ENCODE peak calls at places on chromosome 7, in six cellular contexts. E is HCT116, T is prostate gland, F is endothelial cell of umbilical vein, I is H1, H is breast epithelium. K is an unnamed sample.

GRCh38 chr7:128878226-128879105 is 15.8 kb downstream of the ATP6V1F start:
- DNase-seq in I (no peak), H (no peak), E (no peak), F (no peak), T (no peak), K (no peak)

GRCh38 chr7:27235387-27236052 is 7.1 kb upstream of the EVX1 start:
- DNase-seq in F (no peak), I (peak), T (peak), H (no peak), E (peak), K (no peak)

GRCh38 chr7:55533050-55533728 is 39.1 kb downstream of the VOPP1 start:
- DNase-seq in F (peak), I (no peak), H (no peak), T (no peak), E (no peak), K (no peak)

GRCh38 chr7:146319625-146320024 is 203.0 kb downstream of the CNTNAP2 start:
- DNase-seq in F (no peak), E (no peak), H (no peak), I (no peak), T (no peak), K (no peak)

GRCh38 chr7:87926581-87927461 is 7.2 kb upstream of the ADAM22 start:
- DNase-seq in T (no peak), H (no peak), E (no peak), F (no peak), I (peak), K (no peak)

GRCh38 chr7:106583706-106584690 is 77.0 kb downstream of the CCDC71L start:
- DNase-seq in H (no peak), F (no peak), T (no peak), I (no peak), E (no peak), K (no peak)

GRCh38 chr7:134371536-134371935 is 54.8 kb upstream of the SLC35B4 start:
- DNase-seq in I (no peak), F (no peak), E (no peak), T (no peak), H (no peak), K (no peak)

GRCh38 chr7:91953618-91954017 is 13.0 kb downstream of the AKAP9 start:
- DNase-seq in I (no peak), T (no peak), H (no peak), E (no peak), F (peak), K (no peak)

DNA sequence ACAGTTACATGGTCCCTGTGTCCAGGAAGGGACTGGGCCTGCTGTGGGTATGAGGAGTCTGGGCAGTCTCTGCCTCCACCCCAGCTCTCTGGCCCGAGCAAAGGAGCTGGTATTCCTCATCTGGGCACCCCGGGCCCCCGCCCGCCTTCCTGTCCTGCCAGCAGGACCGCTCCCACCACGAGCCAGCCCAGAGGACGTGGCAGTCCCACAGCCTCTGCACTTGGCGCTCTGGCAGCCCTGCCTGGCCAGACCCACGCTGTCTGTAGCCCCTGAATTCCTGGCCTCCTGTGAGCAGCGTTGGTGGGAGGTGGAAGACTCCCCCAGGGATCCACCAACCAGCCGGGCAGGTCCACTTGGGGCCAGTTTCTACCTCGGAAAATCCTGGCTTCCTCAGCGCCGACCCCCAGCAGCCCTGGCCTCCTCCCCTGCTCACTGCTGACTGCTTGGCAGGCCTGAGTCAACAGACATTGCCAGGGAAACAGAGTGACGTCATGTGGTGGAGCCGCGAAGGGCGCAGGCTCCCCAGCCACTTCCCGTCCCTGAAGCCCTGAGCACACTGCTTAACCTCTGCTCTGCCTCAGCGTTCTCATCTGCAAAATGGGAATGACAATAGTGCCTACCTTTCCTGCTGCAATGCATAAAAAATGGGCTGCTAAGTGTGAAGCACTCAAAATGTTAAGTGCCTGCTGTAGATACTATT is 21.6 kb upstream of the LIMK1 start:
- DNase-seq in F (peak), H (peak), T (peak), I (no peak), E (peak), K (no peak)
- TF ChIP-seq POLR2AphosphoS5 in F (no peak), H (peak), T (peak), I (no peak), E (no peak), K (no peak)

DNA sequence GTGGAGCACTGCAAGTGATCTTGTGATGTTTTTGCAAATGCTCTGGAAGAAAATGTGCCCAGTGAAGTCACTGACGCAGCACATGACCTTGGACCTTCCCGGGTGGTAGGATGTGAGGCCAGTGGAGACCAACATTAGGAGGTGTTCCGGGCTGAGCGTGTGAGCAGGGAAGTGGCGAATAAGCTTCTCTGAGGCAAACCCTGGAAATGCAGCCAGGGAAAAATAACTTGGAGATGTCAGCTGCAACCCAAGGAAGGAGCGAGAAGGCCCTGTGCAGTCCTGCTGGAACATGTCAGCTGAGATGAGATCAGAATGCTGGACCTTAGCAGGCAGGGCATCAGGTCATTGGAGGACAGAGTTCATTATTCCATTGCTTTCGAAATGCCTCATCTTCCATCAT is 18.6 kb upstream of the SDK1 start:
- DNase-seq in T (no peak), E (no peak), F (no peak), H (no peak), I (no peak), K (no peak)
- TF ChIP-seq POLR2AphosphoS5 in T (peak), E (no peak), F (no peak), H (no peak), I (no peak), K (no peak)

DNA sequence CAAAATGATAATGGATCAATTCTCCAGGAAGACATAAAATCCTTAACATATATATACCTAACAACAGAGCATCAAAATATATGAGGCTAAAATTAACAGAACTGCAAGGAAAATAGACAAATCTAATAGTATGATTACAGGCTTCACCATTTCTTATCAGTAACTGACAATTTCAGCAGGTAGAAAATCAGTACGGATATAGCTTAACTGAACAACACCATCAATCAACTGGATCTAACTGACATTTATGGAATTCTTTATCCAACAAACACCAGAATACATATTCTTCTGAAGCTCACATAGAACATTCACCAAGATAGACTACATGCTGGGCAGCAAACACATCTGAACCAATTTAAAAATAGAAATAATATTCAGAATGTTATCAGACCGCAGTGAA is 121.1 kb upstream of the CDC14C start:
- DNase-seq in F (no peak), I (no peak), T (no peak), H (no peak), E (no peak), K (no peak)
- TF ChIP-seq POLR2AphosphoS5 in F (no peak), I (no peak), T (no peak), H (no peak), E (no peak), K (no peak)

GRCh38 chr7:108001759-108002725 is 919 bp downstream of the LAMB1 start:
- DNase-seq in I (peak), H (no peak), E (no peak), T (no peak), F (no peak), K (no peak)
- TF ChIP-seq POLR2AphosphoS5 in I (no peak), H (no peak), E (no peak), T (no peak), F (peak), K (no peak)

GRCh38 chr7:158821173-158822021 is 7.9 kb downstream of the ESYT2 start:
- DNase-seq in I (peak), F (peak), E (peak), T (no peak), H (no peak), K (no peak)

GRCh38 chr7:158824028-158824427 is 5.3 kb downstream of the ESYT2 start:
- DNase-seq in F (no peak), I (no peak), H (no peak), T (no peak), E (no peak), K (no peak)

GRCh38 chr7:158818325-158819213 is 10.7 kb downstream of the ESYT2 start:
- DNase-seq in F (peak), T (no peak), H (peak), E (peak), I (peak), K (peak)

GRCh38 chr7:158819571-158820203 is 9.6 kb downstream of the ESYT2 start:
- DNase-seq in T (no peak), E (no peak), I (no peak), H (no peak), F (no peak), K (no peak)

GRCh38 chr7:158820656-158821055 is 8.7 kb downstream of the ESYT2 start:
- DNase-seq in I (peak), E (no peak), H (no peak), F (no peak), T (no peak), K (no peak)
- TF ChIP-seq POLR2AphosphoS5 in I (no peak), E (no peak), H (no peak), F (no peak), T (no peak), K (no peak)

GRCh38 chr7:24536670-24537069 is 36.6 kb upstream of the PALS2 start:
- DNase-seq in T (no peak), I (no peak), F (no peak), H (no peak), E (no peak), K (no peak)
- TF ChIP-seq POLR2AphosphoS5 in T (no peak), I (no peak), F (no peak), H (no peak), E (no peak), K (no peak)

GRCh38 chr7:99665312-99665759 is 14.5 kb downstream of the CYP3A5 start:
- DNase-seq in H (no peak), F (no peak), E (no peak), T (no peak), I (no peak), K (no peak)
- TF ChIP-seq POLR2AphosphoS5 in H (no peak), F (no peak), E (no peak), T (no peak), I (no peak), K (no peak)

GRCh38 chr7:41955475-41956243 is 252.8 kb upstream of the INHBA start:
- DNase-seq in F (peak), I (peak), H (peak), E (no peak), T (peak), K (peak)
- TF ChIP-seq POLR2AphosphoS5 in F (peak), I (no peak), H (peak), E (no peak), T (peak), K (no peak)

DNA sequence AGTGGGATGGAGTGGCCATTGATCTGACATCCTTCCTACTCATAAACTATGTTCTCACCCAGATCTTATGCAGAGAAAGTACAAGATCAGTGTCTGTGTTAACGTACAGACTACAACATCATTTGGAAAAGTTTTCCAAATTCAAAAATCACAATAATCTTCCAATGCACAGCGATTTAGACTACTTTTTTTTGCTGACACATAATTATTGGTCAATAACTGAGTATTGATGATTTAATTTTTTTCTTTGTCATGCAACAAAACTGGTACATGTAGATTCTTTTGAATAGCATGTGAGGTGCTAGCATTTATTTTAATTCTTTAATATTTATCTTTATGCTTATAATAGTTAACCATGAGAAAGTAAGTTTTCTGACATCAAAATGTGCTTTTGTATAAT is 9.8 kb downstream of the CD36 start:
- DNase-seq in I (no peak), E (no peak), F (no peak), T (no peak), H (no peak), K (no peak)
- TF ChIP-seq POLR2AphosphoS5 in I (no peak), E (no peak), F (no peak), T (no peak), H (no peak), K (no peak)